ENCODE peak calls at places on chromosome 19, in four cellular contexts. L is NCI-H1048, I is hypothalamus, Y is foreskin fibroblast. B is an unnamed sample.

GRCh38 chr19:23526302-23526701 is 131.0 kb upstream of the ZNF91 start:
- DNase-seq in Y (no peak), L (no peak), I (no peak), B (no peak)

GRCh38 chr19:3159565-3159964 is 19.0 kb upstream of the S1PR4 start:
- DNase-seq in I (no peak), L (peak; percentile 74), Y (no peak), B (no peak)

GRCh38 chr19:13366529-13367143 is 139.6 kb downstream of the CACNA1A start:
- DNase-seq in L (no peak), I (no peak), Y (peak; percentile 61), B (peak; percentile 19)

GRCh38 chr19:17873661-17874422 is 2.1 kb downstream of the SLC5A5 start:
- DNase-seq in I (no peak), Y (peak; percentile 56), L (no peak), B (peak; percentile 38)

GRCh38 chr19:41554902-41555301 is 21.1 kb upstream of the CEACAM21 start:
- DNase-seq in Y (no peak), L (no peak), I (no peak), B (no peak)

GRCh38 chr19:54062643-54063042 is 1.1 kb downstream of the VSTM1 start:
- DNase-seq in L (no peak), I (no peak), Y (no peak), B (no peak)

GRCh38 chr19:47582320-47582909 is 9.5 kb upstream of the ZNF541 start:
- DNase-seq in Y (peak; percentile 37), I (no peak), L (no peak), B (no peak)

GRCh38 chr19:28694812-28695211 is 518.1 kb downstream of the UQCRFS1 start:
- DNase-seq in I (no peak), Y (no peak), L (no peak), B (peak; percentile 53)

GRCh38 chr19:43675269-43675879 is 5.4 kb upstream of the PLAUR start:
- DNase-seq in L (no peak), Y (peak; percentile 66), I (no peak), B (peak; percentile 62)

GRCh38 chr19:29843180-29844051 is 31.6 kb downstream of the CCNE1 start:
- DNase-seq in I (no peak), Y (peak; percentile 61), L (no peak), B (no peak)

GRCh38 chr19:18322318-18322758 is 538 bp downstream of the LSM4 start:
- DNase-seq in Y (peak; percentile 82), I (peak; percentile 9), L (no peak), B (peak; percentile 74)

GRCh38 chr19:15562861-15563260 is 52.2 kb upstream of the CYP4F8 start:
- DNase-seq in Y (peak; percentile 54), I (no peak), L (no peak), B (peak; percentile 61)

GRCh38 chr19:16531380-16531669 is 10.9 kb downstream of the CHERP start:
- DNase-seq in L (no peak), Y (no peak), I (no peak), B (no peak)

GRCh38 chr19:2047076-2047448 is 4.0 kb downstream of the MKNK2 start:
- DNase-seq in Y (no peak), L (no peak), I (no peak), B (no peak)

B was measured in MG63.